ENCODE peak calls at places on chromosomes 11 and 22, in nine cellular contexts. J is HuH-7; V is bronchial epithelial cell; T is stimulated activated CD4-positive, alpha-beta T cell treated with anti-CD3 and anti-CD28 coated beads, Interleukin-2, amount 100 ng/mL, for 24 hours; L is HT1080; N is anterior cingulate cortex; G is Calu3; E is coronary artery; U is cardiac fibroblast. R is an unnamed sample.
A peak's percentile ranks its signal among the peaks of the same experiment; 100 is the strongest.

GRCh38 chr11:8719260-8720190 is 36.9 kb downstream of the RPL27A start:
- DNase-seq in J (no peak), V (peak; percentile 93), T (no peak), L (peak; percentile 98), N (no peak), G (peak; percentile 48), E (peak; percentile 89), U (peak; percentile 95), R (no peak)

GRCh38 chr11:57901278-57901677 is 122.4 kb upstream of the OR9Q1 start:
- DNase-seq in J (no peak), V (no peak), T (no peak), L (no peak), N (no peak), G (no peak), E (no peak), U (no peak), R (no peak)

GRCh38 chr22:20581503-20582170 is 74.2 kb downstream of the MED15 start:
- DNase-seq in J (no peak), V (no peak), T (no peak), L (no peak), N (no peak), G (no peak), E (no peak), U (no peak), R (no peak)

GRCh38 chr11:43905788-43906187 is 25.2 kb downstream of the ALKBH3 start:
- DNase-seq in J (no peak), V (no peak), T (no peak), L (no peak), N (no peak), G (no peak), E (no peak), U (peak; percentile 86), R (no peak)

GRCh38 chr11:76151561-76152085 is 54.7 kb downstream of the WNT11 start:
- DNase-seq in J (no peak), V (no peak), T (no peak), L (no peak), N (no peak), G (no peak), E (no peak), U (no peak), R (no peak)

GRCh38 chr22:30856699-30857098 is 111.9 kb downstream of the MORC2 start:
- DNase-seq in J (no peak), V (no peak), T (no peak), L (no peak), N (no peak), G (no peak), E (no peak), U (no peak), R (no peak)

GRCh38 chr11:77040401-77040777 is 6.2 kb downstream of the B3GNT6 start:
- DNase-seq in J (no peak), V (no peak), T (no peak), L (no peak), N (no peak), G (no peak), E (no peak), U (no peak), R (no peak)

GRCh38 chr11:36356201-36356600 is 60.1 kb downstream of the PRR5L start:
- DNase-seq in J (no peak), V (no peak), T (no peak), L (no peak), N (no peak), G (no peak), E (no peak), U (peak; percentile 40), R (no peak)

GRCh38 chr11:97269527-97269926 is 879.7 kb downstream of the JRKL start:
- DNase-seq in J (peak; percentile 0), V (peak; percentile 23), T (no peak), L (peak; percentile 29), N (no peak), G (no peak), E (no peak), U (peak; percentile 9), R (no peak)

GRCh38 chr11:18617688-18618340 is 16.3 kb downstream of the SPTY2D1 start:
- DNase-seq in J (no peak), V (no peak), T (peak; percentile 14), L (peak; percentile 45), N (no peak), G (no peak), E (peak; percentile 14), U (peak; percentile 57), R (no peak)

GRCh38 chr11:44774131-44774530 is 47.4 kb downstream of the TSPAN18 start:
- DNase-seq in J (no peak), V (no peak), T (no peak), L (no peak), N (no peak), G (no peak), E (peak; percentile 69), U (peak; percentile 9), R (no peak)

GRCh38 chr11:134171951-134172350 is 51.8 kb downstream of the NCAPD3 start:
- DNase-seq in J (no peak), V (no peak), T (no peak), L (no peak), N (no peak), G (no peak), E (no peak), U (no peak), R (no peak)

GRCh38 chr22:37273126-37273845 is 9.0 kb upstream of the CYTH4 start:
- DNase-seq in J (no peak), V (peak; percentile 14), T (no peak), L (peak; percentile 55), N (no peak), G (no peak), E (no peak), U (peak; percentile 72), R (no peak)

GRCh38 chr22:44211946-44212930 is 31.5 kb downstream of the PARVG start:
- DNase-seq in J (no peak), V (no peak), T (no peak), L (no peak), N (no peak), G (no peak), E (peak; percentile 76), U (no peak), R (no peak)

GRCh38 chr22:22235564-22235963 is 9.0 kb upstream of the VPREB1 start:
- DNase-seq in J (no peak), V (peak; percentile 24), T (peak; percentile 74), L (peak; percentile 13), N (no peak), G (peak; percentile 42), E (no peak), U (peak; percentile 59), R (peak; percentile 38)

GRCh38 chr11:117911694-117912093 is 17.5 kb downstream of the TMPRSS13 start:
- DNase-seq in J (no peak), V (no peak), T (no peak), L (no peak), N (no peak), G (no peak), E (peak; percentile 47), U (no peak), R (no peak)

GRCh38 chr11:116661056-116661455 is 111.7 kb downstream of the BUD13 start:
- DNase-seq in J (peak; percentile 18), V (no peak), T (no peak), L (no peak), N (no peak), G (no peak), E (no peak), U (no peak), R (no peak)

GRCh38 chr22:38706101-38706884 is 549 bp downstream of the GTPBP1 start:
- DNase-seq in J (no peak), V (no peak), T (peak; percentile 51), L (no peak), N (peak; percentile 59), G (peak; percentile 31), E (peak; percentile 83), U (peak; percentile 35), R (peak; percentile 46)

GRCh38 chr11:13465909-13466371 is 2.9 kb upstream of the BTBD10 start:
- DNase-seq in J (peak; percentile 33), V (peak; percentile 55), T (no peak), L (peak; percentile 61), N (no peak), G (peak; percentile 14), E (no peak), U (peak; percentile 62), R (no peak)

GRCh38 chr11:115321602-115322289 is 182.5 kb downstream of the CADM1 start:
- DNase-seq in J (no peak), V (no peak), T (no peak), L (no peak), N (no peak), G (no peak), E (no peak), U (no peak), R (no peak)

GRCh38 chr22:46596819-46597218 is 23.4 kb upstream of the GRAMD4 start:
- DNase-seq in J (no peak), V (peak; percentile 69), T (no peak), L (no peak), N (no peak), G (peak; percentile 93), E (no peak), U (no peak), R (no peak)

GRCh38 chr11:134261626-134262488 is 8.5 kb downstream of the ACAD8 start:
- DNase-seq in J (peak; percentile 55), V (peak; percentile 32), T (peak; percentile 29), L (peak; percentile 26), N (no peak), G (peak; percentile 57), E (no peak), U (peak; percentile 35), R (no peak)

GRCh38 chr11:101914349-101914736 is 467 bp upstream of the CEP126 start:
- DNase-seq in J (no peak), V (no peak), T (no peak), L (no peak), N (no peak), G (no peak), E (no peak), U (no peak), R (no peak)

GRCh38 chr22:30694638-30695350 is at the start of gene OSBP2:
- DNase-seq in J (peak; percentile 57), V (no peak), T (peak; percentile 52), L (no peak), N (peak; percentile 51), G (peak; percentile 62), E (no peak), U (no peak), R (peak; percentile 59)

GRCh38 chr11:64827451-64827839 is 17.0 kb downstream of the CDC42BPG start:
- DNase-seq in J (no peak), V (no peak), T (no peak), L (no peak), N (no peak), G (no peak), E (no peak), U (no peak), R (no peak)

GRCh38 chr11:117815262-117815803 is 9.2 kb downstream of the FXYD2 start:
- DNase-seq in J (no peak), V (no peak), T (peak; percentile 61), L (no peak), N (no peak), G (no peak), E (no peak), U (no peak), R (no peak)

GRCh38 chr11:127191689-127192088 is 191.1 kb upstream of the KIRREL3 start:
- DNase-seq in J (no peak), V (no peak), T (no peak), L (no peak), N (no peak), G (no peak), E (no peak), U (no peak), R (no peak)

GRCh38 chr11:72606362-72607100 is 67.7 kb downstream of the PDE2A start:
- DNase-seq in J (no peak), V (no peak), T (no peak), L (no peak), N (no peak), G (no peak), E (no peak), U (no peak), R (no peak)

GRCh38 chr22:49426098-49426497 is 401.6 kb downstream of the BRD1 start:
- DNase-seq in J (no peak), V (no peak), T (no peak), L (no peak), N (no peak), G (no peak), E (no peak), U (no peak), R (no peak)

GRCh38 chr11:44564653-44565007 is 833 bp upstream of the CD82 start:
- DNase-seq in J (no peak), V (peak; percentile 96), T (no peak), L (peak; percentile 79), N (no peak), G (peak; percentile 51), E (peak; percentile 97), U (peak; percentile 93), R (no peak)

GRCh38 chr11:12454782-12455181 is 77.4 kb downstream of the PARVA start:
- DNase-seq in J (no peak), V (peak; percentile 37), T (no peak), L (no peak), N (no peak), G (no peak), E (no peak), U (peak; percentile 69), R (no peak)

R was measured in head of caudate nucleus.